ENCODE peak calls at places on chromosomes 11 and 22, in ten cellular contexts. M is K562, L is prostate gland, Y is HepG2, I is upper lobe of left lung, A is suprapubic skin, F is HCT116, E is H1, J is GM12892, G is transverse colon. U is an unnamed sample.

GRCh38 chr11:69460540-69461257 is 20.8 kb upstream of the LINC01488 start:
- DNase-seq in J (no peak), E (no peak), G (no peak), A (no peak), M (no peak), Y (peak; percentile 30), F (peak; percentile 29), L (no peak), I (no peak), U (no peak)

GRCh38 chr22:29519996-29520395 is 33.6 kb downstream of the THOC5 start:
- DNase-seq in F (no peak), Y (no peak), J (no peak), L (peak; percentile 75), I (no peak), G (no peak), A (no peak), E (no peak), M (no peak), U (no peak)

GRCh38 chr11:65014146-65014960 is at the start of gene ARL2:
- DNase-seq in I (peak; percentile 37), F (no peak), G (no peak), E (peak; percentile 94), Y (peak; percentile 88), J (peak; percentile 98), L (peak; percentile 12), A (peak; percentile 72), M (peak; percentile 90), U (peak; percentile 24)

GRCh38 chr11:95697614-95698408 is 91.8 kb downstream of the FAM76B start:
- DNase-seq in F (no peak), M (no peak), J (no peak), E (no peak), A (no peak), I (no peak), G (no peak), L (no peak), Y (no peak), U (peak; percentile 16)

GRCh38 chr11:70732493-70733206 is 334.3 kb downstream of the CTTN start:
- DNase-seq in M (no peak), G (no peak), F (peak; percentile 8), I (no peak), J (no peak), Y (no peak), A (no peak), L (no peak), E (no peak), U (no peak)

GRCh38 chr11:102451693-102452460 is 688 bp downstream of the TMEM123 start:
- DNase-seq in J (peak; percentile 55), M (peak; percentile 66), I (peak; percentile 69), L (peak; percentile 69), Y (peak; percentile 96), E (peak; percentile 72), F (no peak), A (peak; percentile 80), G (peak; percentile 82), U (no peak)

GRCh38 chr11:116931206-116931953 is 94.0 kb upstream of the APOA1 start:
- DNase-seq in L (no peak), J (no peak), E (no peak), G (no peak), M (no peak), I (no peak), A (peak; percentile 67), F (no peak), Y (no peak), U (no peak)

GRCh38 chr11:16543642-16544041 is 187.3 kb upstream of the SOX6 start:
- DNase-seq in M (no peak), J (no peak), L (no peak), F (no peak), I (no peak), A (no peak), Y (no peak), G (no peak), E (no peak), U (no peak)

GRCh38 chr11:84687433-84687832 is 939.7 kb downstream of the DLG2 start:
- DNase-seq in E (no peak), M (no peak), J (no peak), F (no peak), L (no peak), I (no peak), Y (no peak), A (no peak), G (no peak), U (no peak)

GRCh38 chr11:134532176-134532920 is 120.3 kb upstream of the B3GAT1 start:
- DNase-seq in A (peak; percentile 30), G (no peak), J (no peak), M (no peak), I (peak; percentile 19), F (no peak), Y (no peak), E (peak; percentile 40), L (no peak), U (no peak)

GRCh38 chr11:7872913-7873312 is 58.2 kb downstream of the OR10A6 start:
- DNase-seq in L (no peak), E (no peak), G (no peak), Y (no peak), I (no peak), A (no peak), M (no peak), J (no peak), F (no peak), U (no peak)

GRCh38 chr11:7651140-7651551 is 22.2 kb downstream of the CYB5R2 start:
- DNase-seq in J (no peak), A (no peak), L (no peak), F (no peak), E (no peak), G (no peak), Y (no peak), I (no peak), M (no peak), U (peak; percentile 72)

GRCh38 chr11:78985654-78986053 is 411.0 kb upstream of the NARS2 start:
- DNase-seq in G (no peak), E (no peak), L (no peak), M (no peak), Y (no peak), A (no peak), J (no peak), I (no peak), F (no peak), U (no peak)

GRCh38 chr11:78981153-78981552 is 406.5 kb upstream of the NARS2 start:
- DNase-seq in E (no peak), Y (no peak), J (no peak), A (no peak), L (no peak), F (no peak), I (no peak), G (no peak), M (no peak), U (no peak)

GRCh38 chr11:78986305-78986704 is 411.6 kb upstream of the NARS2 start:
- DNase-seq in Y (no peak), F (no peak), L (no peak), G (no peak), J (no peak), E (no peak), M (no peak), A (no peak), I (no peak), U (no peak)

GRCh38 chr11:78978831-78979230 is 404.2 kb upstream of the NARS2 start:
- DNase-seq in I (no peak), A (no peak), E (no peak), J (no peak), L (no peak), G (no peak), M (no peak), F (no peak), Y (no peak), U (no peak)

DNA sequence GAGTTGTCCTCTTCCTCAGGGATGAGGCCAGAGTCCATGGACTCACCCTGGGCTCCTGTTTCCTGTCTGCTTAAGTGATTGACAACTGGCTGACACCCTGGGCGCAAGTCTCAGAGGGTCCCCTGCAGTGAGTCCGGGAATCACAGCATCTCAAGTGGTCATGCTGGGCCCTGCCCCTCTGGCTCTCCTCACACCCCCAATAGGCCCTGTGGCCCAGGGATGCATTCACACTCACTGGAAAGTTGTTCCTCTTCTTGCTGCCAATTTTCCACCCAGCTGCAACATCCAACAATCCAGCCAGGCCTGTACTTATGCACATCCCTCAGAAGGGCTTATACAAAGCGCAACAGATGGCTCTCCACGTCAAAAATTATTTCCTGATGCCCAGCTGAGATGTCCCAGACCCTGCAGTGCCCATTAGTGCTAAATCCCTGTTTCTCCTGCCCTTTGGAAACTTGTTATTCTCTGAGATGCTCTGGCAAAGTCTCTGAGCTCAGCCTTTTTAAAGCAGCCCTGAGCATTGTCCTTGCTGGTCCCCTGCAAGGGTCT is 407.8 kb upstream of the NARS2 start:
- DNase-seq in J (no peak), E (no peak), G (no peak), A (no peak), F (no peak), L (no peak), I (no peak), Y (no peak), M (no peak), U (no peak)
- TF ChIP-seq POLR2AphosphoS5 in J (no peak), E (no peak), G (no peak), A (no peak), F (no peak), L (no peak), I (no peak), Y (no peak), M (no peak), U (no peak)

DNA sequence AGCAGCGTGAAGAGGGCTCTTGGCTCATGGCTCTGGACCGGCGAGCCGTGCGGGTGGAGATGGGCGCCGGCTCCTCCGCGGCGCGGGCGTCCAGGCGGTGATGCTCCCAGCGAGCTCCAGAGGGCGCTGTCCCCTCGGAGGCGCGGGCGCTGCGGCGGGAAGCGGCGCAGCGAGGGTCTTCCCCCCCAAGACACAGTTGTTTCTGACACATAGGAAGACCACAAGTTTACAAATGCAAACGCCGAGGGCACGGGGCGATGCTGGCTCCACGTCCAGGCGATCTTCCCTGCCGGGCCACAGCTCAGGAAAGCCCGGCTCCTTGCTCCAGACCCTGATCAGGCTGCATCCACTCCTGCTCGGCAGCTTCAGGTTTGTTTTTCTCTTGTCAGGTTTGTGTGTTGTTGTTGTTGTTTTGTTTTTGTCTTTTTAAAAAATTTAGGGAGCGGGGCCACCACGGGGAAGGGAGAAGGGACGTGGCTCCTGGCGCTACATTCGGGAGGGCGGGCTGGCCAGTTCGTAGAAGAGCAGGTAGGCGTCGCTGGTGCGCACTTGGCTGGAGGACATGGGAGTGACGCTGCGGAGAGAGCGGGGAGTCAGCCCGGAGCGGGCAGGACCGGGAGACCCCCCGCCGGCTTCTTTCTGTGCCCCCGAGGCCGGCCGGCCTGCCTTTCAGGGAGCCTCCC is 10.0 kb upstream of the MFRP start:
- DNase-seq in M (peak; percentile 83), G (peak; percentile 86), I (peak; percentile 85), Y (no peak), E (peak; percentile 93), J (peak; percentile 89), A (peak; percentile 73), L (peak; percentile 56), F (peak; percentile 60), U (no peak)
- TF ChIP-seq POLR2AphosphoS5 in M (no peak), G (no peak), I (no peak), Y (no peak), E (no peak), J (no peak), A (no peak), L (no peak), F (no peak), U (no peak)

GRCh38 chr11:26014456-26015115 is 317.3 kb upstream of the ANO3 start:
- DNase-seq in I (no peak), F (no peak), G (no peak), E (no peak), L (no peak), J (no peak), A (no peak), M (no peak), Y (no peak), U (no peak)
- TF ChIP-seq POLR2AphosphoS5 in I (no peak), F (no peak), G (no peak), E (no peak), L (no peak), J (no peak), A (no peak), M (no peak), Y (no peak), U (no peak)

GRCh38 chr11:44992774-44993173 is 42.1 kb upstream of the TP53I11 start:
- DNase-seq in F (no peak), L (no peak), E (no peak), A (no peak), J (no peak), Y (no peak), I (no peak), G (no peak), M (no peak), U (no peak)
- TF ChIP-seq POLR2AphosphoS5 in F (no peak), L (no peak), E (no peak), A (no peak), J (no peak), Y (no peak), I (no peak), G (no peak), M (no peak), U (no peak)

U was measured in HL-60.